ENCODE peak calls at places on chromosome 7, in six cellular contexts. Y is small intestine; E is stimulated activated naive B cell treated with anti-CD40 and anti-IgM and Interleukin-4, amounts not matched to agents 10 μg/mL and 1 μg/mL and 100 μg/mL, for 72 hours; R is A549; T is pons; M is GM06990. K is an unnamed sample.

GRCh38 chr7:100684534-100685042 is 9.5 kb downstream of the GIGYF1 start:
- DNase-seq in Y (no peak), E (no peak), R (no peak), T (no peak), M (no peak), K (no peak)

GRCh38 chr7:151631149-151631967 is 111.7 kb upstream of the RHEB start:
- DNase-seq in Y (peak; percentile 71), E (no peak), R (peak; percentile 38), T (no peak), M (no peak), K (no peak)

GRCh38 chr7:29143698-29144203 is 2.6 kb downstream of the CPVL start:
- DNase-seq in Y (no peak), E (no peak), R (no peak), T (no peak), M (no peak), K (no peak)

GRCh38 chr7:133619491-133619890 is 366.6 kb downstream of the EXOC4 start:
- DNase-seq in Y (no peak), E (no peak), R (no peak), T (no peak), M (no peak), K (no peak)

GRCh38 chr7:41047789-41048191 is 655.1 kb downstream of the INHBA start:
- DNase-seq in Y (no peak), E (no peak), R (no peak), T (no peak), M (no peak), K (no peak)

GRCh38 chr7:142657376-142657775 is 91.9 kb upstream of the PRSS1 start:
- DNase-seq in Y (no peak), E (no peak), R (no peak), T (no peak), M (no peak), K (no peak)

GRCh38 chr7:117673839-117674238 is 194.0 kb downstream of the CFTR start:
- DNase-seq in Y (peak; percentile 68), E (no peak), R (peak; percentile 60), T (peak; percentile 88), M (no peak), K (peak; percentile 60)

GRCh38 chr7:118245267-118246040 is 20.9 kb downstream of the ANKRD7 start:
- DNase-seq in Y (no peak), E (no peak), R (no peak), T (no peak), M (peak; percentile 5), K (no peak)

GRCh38 chr7:34013421-34013820 is 108.1 kb downstream of the BMPER start:
- DNase-seq in Y (no peak), E (no peak), R (no peak), T (no peak), M (no peak), K (no peak)